ENCODE peak calls at places on chromosome 20, in six cellular contexts. One of them, this sample, is unnamed.

GRCh38 chr20:17653835-17654648 is 28.0 kb downstream of the RRBP1 start:
- DNase-seq in neuronal stem cell: no peak
- DNase-seq in mesenchymal stem cell: no peak
- DNase-seq in IMR-90: no peak
- DNase-seq in H9: no peak
- DNase-seq in H1: no peak
- DNase-seq in this sample: no peak

GRCh38 chr20:22374678-22375590 is 209.4 kb downstream of the FOXA2 start:
- DNase-seq in mesenchymal stem cell: no peak
- DNase-seq in H9: no peak
- DNase-seq in IMR-90: no peak
- DNase-seq in H1: no peak
- DNase-seq in neuronal stem cell: no peak
- DNase-seq in this sample: no peak

GRCh38 chr20:62859721-62860120 is 1.9 kb downstream of the TCFL5 start:
- DNase-seq in IMR-90: no peak
- DNase-seq in H9: no peak
- DNase-seq in H1: no peak
- DNase-seq in neuronal stem cell: no peak
- DNase-seq in mesenchymal stem cell: no peak
- DNase-seq in this sample: no peak

GRCh38 chr20:21396045-21396893 is 1.1 kb downstream of the NKX2-4 start:
- DNase-seq in H9: no peak
- DNase-seq in mesenchymal stem cell: no peak
- DNase-seq in neuronal stem cell: no peak
- DNase-seq in H1: no peak
- DNase-seq in IMR-90: no peak
- DNase-seq in this sample: no peak

GRCh38 chr20:38091447-38092216 is 58.1 kb downstream of the RPRD1B start:
- DNase-seq in IMR-90: peak
- DNase-seq in H1: no peak
- DNase-seq in mesenchymal stem cell: peak
- DNase-seq in neuronal stem cell: no peak
- DNase-seq in H9: no peak
- DNase-seq in this sample: no peak

GRCh38 chr20:44407402-44408184 is 52.1 kb downstream of the HNF4A start:
- DNase-seq in H9: no peak
- DNase-seq in IMR-90: peak
- DNase-seq in H1: no peak
- DNase-seq in mesenchymal stem cell: peak
- DNase-seq in neuronal stem cell: no peak
- DNase-seq in this sample: no peak

GRCh38 chr20:49165611-49166010 is 22.5 kb downstream of the STAU1 start:
- DNase-seq in H1: no peak
- DNase-seq in H9: no peak
- DNase-seq in neuronal stem cell: no peak
- DNase-seq in mesenchymal stem cell: no peak
- DNase-seq in IMR-90: no peak
- DNase-seq in this sample: no peak

GRCh38 chr20:37533154-37533715 is 5.6 kb upstream of the BLCAP start:
- DNase-seq in IMR-90: no peak
- DNase-seq in neuronal stem cell: no peak
- DNase-seq in H9: peak
- DNase-seq in H1: no peak
- DNase-seq in mesenchymal stem cell: no peak
- DNase-seq in this sample: no peak

GRCh38 chr20:43963233-43963632 is 48.6 kb downstream of the TOX2 start:
- DNase-seq in neuronal stem cell: no peak
- DNase-seq in mesenchymal stem cell: peak
- DNase-seq in IMR-90: peak
- DNase-seq in H1: no peak
- DNase-seq in H9: no peak
- DNase-seq in this sample: no peak

GRCh38 chr20:48697845-48698491 is 129.8 kb downstream of the PREX1 start:
- DNase-seq in H9: no peak
- DNase-seq in H1: no peak
- DNase-seq in IMR-90: peak
- DNase-seq in neuronal stem cell: no peak
- DNase-seq in mesenchymal stem cell: peak
- DNase-seq in this sample: peak

GRCh38 chr20:19129976-19130612 is 82.3 kb upstream of the SLC24A3 start:
- DNase-seq in neuronal stem cell: no peak
- DNase-seq in H1: no peak
- DNase-seq in IMR-90: no peak
- DNase-seq in H9: no peak
- DNase-seq in mesenchymal stem cell: no peak
- DNase-seq in this sample: no peak

GRCh38 chr20:47464380-47465101 is 37.1 kb upstream of the NCOA3 start:
- DNase-seq in mesenchymal stem cell: peak
- DNase-seq in IMR-90: peak
- DNase-seq in H9: no peak
- DNase-seq in H1: no peak
- DNase-seq in neuronal stem cell: no peak
- DNase-seq in this sample: peak

GRCh38 chr20:45391559-45391958 is 13.4 kb upstream of the TP53TG5 start:
- DNase-seq in H1: no peak
- DNase-seq in neuronal stem cell: no peak
- DNase-seq in mesenchymal stem cell: no peak
- DNase-seq in IMR-90: no peak
- DNase-seq in H9: no peak
- DNase-seq in this sample: no peak

GRCh38 chr20:62227977-62228958 is 8.2 kb upstream of the HRH3 start:
- DNase-seq in IMR-90: no peak
- DNase-seq in neuronal stem cell: no peak
- DNase-seq in H9: peak
- DNase-seq in mesenchymal stem cell: no peak
- DNase-seq in H1: no peak
- DNase-seq in this sample: peak

GRCh38 chr20:22414354-22414753 is 170.0 kb downstream of the FOXA2 start:
- DNase-seq in neuronal stem cell: no peak
- DNase-seq in mesenchymal stem cell: peak
- DNase-seq in H1: no peak
- DNase-seq in H9: no peak
- DNase-seq in IMR-90: no peak
- DNase-seq in this sample: no peak

GRCh38 chr20:1671891-1672669 is 14.5 kb upstream of the SIRPG start:
- DNase-seq in IMR-90: no peak
- DNase-seq in H1: no peak
- DNase-seq in H9: no peak
- DNase-seq in neuronal stem cell: no peak
- DNase-seq in mesenchymal stem cell: no peak
- DNase-seq in this sample: no peak

GRCh38 chr20:62832212-62832922 is 15.5 kb downstream of the COL9A3 start:
- DNase-seq in H9: peak
- DNase-seq in neuronal stem cell: no peak
- DNase-seq in mesenchymal stem cell: no peak
- DNase-seq in IMR-90: no peak
- DNase-seq in H1: no peak
- DNase-seq in this sample: peak

GRCh38 chr20:19588731-19589130 is 169.3 kb upstream of the RIN2 start:
- DNase-seq in H1: no peak
- DNase-seq in IMR-90: no peak
- DNase-seq in mesenchymal stem cell: no peak
- DNase-seq in H9: no peak
- DNase-seq in neuronal stem cell: no peak
- DNase-seq in this sample: no peak

GRCh38 chr20:62008643-62009183 is 57.0 kb downstream of the TAF4 start:
- DNase-seq in mesenchymal stem cell: no peak
- DNase-seq in H9: no peak
- DNase-seq in IMR-90: no peak
- DNase-seq in neuronal stem cell: no peak
- DNase-seq in H1: no peak
- DNase-seq in this sample: no peak

GRCh38 chr20:63183422-63184146 is 32.3 kb downstream of the YTHDF1 start:
- DNase-seq in H1: no peak
- DNase-seq in H9: peak
- DNase-seq in mesenchymal stem cell: peak
- DNase-seq in neuronal stem cell: peak
- DNase-seq in IMR-90: no peak
- DNase-seq in this sample: peak

GRCh38 chr20:7285918-7286556 is 518.6 kb downstream of the BMP2 start:
- DNase-seq in H9: peak
- DNase-seq in neuronal stem cell: peak
- DNase-seq in IMR-90: peak
- DNase-seq in mesenchymal stem cell: peak
- DNase-seq in H1: no peak
- DNase-seq in this sample: peak

GRCh38 chr20:20199338-20200160 is 147.2 kb downstream of the CFAP61 start:
- DNase-seq in neuronal stem cell: no peak
- DNase-seq in H1: no peak
- DNase-seq in mesenchymal stem cell: no peak
- DNase-seq in IMR-90: no peak
- DNase-seq in H9: no peak
- DNase-seq in this sample: no peak

GRCh38 chr20:21182832-21183563 is 57.1 kb downstream of the KIZ start:
- DNase-seq in H1: no peak
- DNase-seq in H9: no peak
- DNase-seq in IMR-90: peak
- DNase-seq in mesenchymal stem cell: peak
- DNase-seq in neuronal stem cell: no peak
- DNase-seq in this sample: peak

GRCh38 chr20:21453676-21454075 is 56.4 kb upstream of the NKX2-4 start:
- DNase-seq in H9: no peak
- DNase-seq in H1: no peak
- DNase-seq in mesenchymal stem cell: no peak
- DNase-seq in IMR-90: no peak
- DNase-seq in neuronal stem cell: no peak
- DNase-seq in this sample: no peak

GRCh38 chr20:43835944-43836540 is 78.6 kb upstream of the TOX2 start:
- DNase-seq in IMR-90: no peak
- DNase-seq in neuronal stem cell: no peak
- DNase-seq in mesenchymal stem cell: no peak
- DNase-seq in H9: no peak
- DNase-seq in H1: no peak
- DNase-seq in this sample: no peak

GRCh38 chr20:64136004-64136710 is 28.1 kb upstream of the MYT1 start:
- DNase-seq in neuronal stem cell: no peak
- DNase-seq in H1: no peak
- DNase-seq in IMR-90: no peak
- DNase-seq in mesenchymal stem cell: no peak
- DNase-seq in H9: no peak
- DNase-seq in this sample: no peak

GRCh38 chr20:61918548-61918947 is 147.1 kb downstream of the TAF4 start:
- DNase-seq in mesenchymal stem cell: no peak
- DNase-seq in neuronal stem cell: no peak
- DNase-seq in H1: no peak
- DNase-seq in IMR-90: no peak
- DNase-seq in H9: peak
- DNase-seq in this sample: no peak

GRCh38 chr20:1163653-1164052 is 21.1 kb downstream of the TMEM74B start:
- DNase-seq in IMR-90: no peak
- DNase-seq in H9: no peak
- DNase-seq in mesenchymal stem cell: no peak
- DNase-seq in H1: no peak
- DNase-seq in neuronal stem cell: no peak
- DNase-seq in this sample: no peak

GRCh38 chr20:217266-217665 is 9.8 kb upstream of the DEFB129 start:
- DNase-seq in H9: no peak
- DNase-seq in neuronal stem cell: no peak
- DNase-seq in H1: no peak
- DNase-seq in mesenchymal stem cell: no peak
- DNase-seq in IMR-90: no peak
- DNase-seq in this sample: no peak

GRCh38 chr20:50412069-50412468 is 98.1 kb upstream of the PTPN1 start:
- DNase-seq in H1: no peak
- DNase-seq in IMR-90: no peak
- DNase-seq in mesenchymal stem cell: no peak
- DNase-seq in H9: no peak
- DNase-seq in neuronal stem cell: no peak
- DNase-seq in this sample: peak
- H2AFZ ChIP-seq in H1: no peak
- H2AFZ ChIP-seq in IMR-90: no peak
- H2AFZ ChIP-seq in mesenchymal stem cell: no peak
- H2AFZ ChIP-seq in H9: no peak
- H2AFZ ChIP-seq in neuronal stem cell: no peak
- H2AFZ ChIP-seq in this sample: no peak

DNA sequence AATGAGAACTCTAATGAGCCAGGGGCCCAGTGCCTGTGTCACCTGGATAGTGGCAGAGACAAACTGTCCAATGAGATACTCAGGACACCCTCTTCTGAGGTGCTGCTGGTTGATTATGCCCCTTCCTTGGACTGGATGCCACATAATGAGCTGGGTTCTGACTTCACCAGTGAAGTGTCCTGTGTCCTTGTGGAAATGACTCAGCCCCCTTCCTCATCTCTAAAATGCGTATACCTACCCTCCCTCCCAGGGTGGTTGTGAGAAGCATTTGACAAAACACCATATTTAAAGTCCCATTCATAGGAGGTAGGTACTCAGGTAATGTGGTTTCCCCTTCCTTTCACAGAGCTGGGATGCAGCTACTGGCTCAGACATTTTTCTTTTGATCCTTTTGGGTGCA is 28.4 kb upstream of the RNF24 start:
- DNase-seq in mesenchymal stem cell: no peak
- DNase-seq in H1: no peak
- DNase-seq in IMR-90: no peak
- DNase-seq in H9: no peak
- DNase-seq in neuronal stem cell: no peak
- DNase-seq in this sample: no peak
- H2BK5ac ChIP-seq in mesenchymal stem cell: no peak
- H2BK5ac ChIP-seq in H1: no peak
- H2BK5ac ChIP-seq in IMR-90: no peak
- H2BK5ac ChIP-seq in H9: no peak
- H2BK5ac ChIP-seq in neuronal stem cell: no peak
- H2BK5ac ChIP-seq in this sample: no peak

GRCh38 chr20:32973077-32973717 is 31.0 kb downstream of the SUN5 start:
- DNase-seq in mesenchymal stem cell: no peak
- DNase-seq in neuronal stem cell: no peak
- DNase-seq in H1: no peak
- DNase-seq in IMR-90: no peak
- DNase-seq in H9: no peak
- DNase-seq in this sample: no peak
- H2BK120ac ChIP-seq in mesenchymal stem cell: no peak
- H2BK120ac ChIP-seq in neuronal stem cell: peak
- H2BK120ac ChIP-seq in H1: peak
- H2BK120ac ChIP-seq in IMR-90: no peak
- H2BK120ac ChIP-seq in H9: no peak
- H2BK120ac ChIP-seq in this sample: no peak

GRCh38 chr20:11754451-11754850 is 163.2 kb upstream of the BTBD3 start:
- DNase-seq in IMR-90: no peak
- DNase-seq in H1: no peak
- DNase-seq in neuronal stem cell: no peak
- DNase-seq in H9: no peak
- DNase-seq in mesenchymal stem cell: no peak
- DNase-seq in this sample: no peak
- H2AFZ ChIP-seq in IMR-90: no peak
- H2AFZ ChIP-seq in H1: no peak
- H2AFZ ChIP-seq in neuronal stem cell: no peak
- H2AFZ ChIP-seq in H9: no peak
- H2AFZ ChIP-seq in mesenchymal stem cell: no peak
- H2AFZ ChIP-seq in this sample: no peak

This sample was measured in trophoblast cell.